ENCODE peak calls at places on chromosomes 3 and 15, in four cellular contexts. Q is astrocyte of the spinal cord, U is bronchial epithelial cell, C is glutamatergic neuron. P is an unnamed sample.

GRCh38 chr3:138493804-138494606 is 59.6 kb downstream of the ESYT3 start:
- DNase-seq in U (peak), C (no peak), Q (peak), P (peak)

GRCh38 chr3:42683875-42684593 is 1.3 kb upstream of the KLHL40 start:
- DNase-seq in C (no peak), Q (peak), U (peak), P (peak)

GRCh38 chr15:35194296-35194695 is 109.2 kb upstream of the NANOGP8 start:
- DNase-seq in U (peak), Q (peak), C (no peak), P (no peak)

GRCh38 chr15:35107561-35107960 is 22.5 kb upstream of the NANOGP8 start:
- DNase-seq in Q (no peak), U (no peak), C (no peak), P (no peak)

GRCh38 chr3:12875857-12876451 is 34.6 kb upstream of the RPL32 start:
- DNase-seq in Q (no peak), U (no peak), C (peak), P (no peak)

GRCh38 chr15:71651750-71652186 is 158.6 kb upstream of the NR2E3 start:
- DNase-seq in U (peak), C (peak), Q (peak), P (peak)

GRCh38 chr3:50296721-50297383 is 2.4 kb downstream of the HYAL3 start:
- DNase-seq in Q (no peak), U (no peak), C (no peak), P (no peak)

GRCh38 chr3:38916706-38917105 is 100.7 kb upstream of the SCN10A start:
- DNase-seq in U (peak), Q (peak), C (no peak), P (no peak)

GRCh38 chr3:43784640-43785011 is 93.9 kb downstream of the ABHD5 start:
- DNase-seq in Q (no peak), C (no peak), U (no peak), P (no peak)

GRCh38 chr3:42515976-42516375 is 13.5 kb downstream of the VIPR1 start:
- DNase-seq in U (no peak), C (no peak), Q (no peak), P (no peak)

GRCh38 chr15:61051570-61052031 is 177.5 kb downstream of the RORA start:
- DNase-seq in U (peak), Q (peak), C (no peak), P (peak)

GRCh38 chr3:13070622-13071021 is 2.6 kb downstream of the IQSEC1 start:
- DNase-seq in C (no peak), U (no peak), Q (no peak), P (no peak)

GRCh38 chr3:129445472-129445871 is 5.4 kb downstream of the IFT122 start:
- DNase-seq in U (no peak), Q (no peak), C (no peak), P (no peak)

GRCh38 chr3:38730281-38730680 is 80.8 kb upstream of the SCN5A start:
- DNase-seq in U (peak), C (no peak), Q (peak), P (peak)

GRCh38 chr3:197394464-197395321 is 96.3 kb upstream of the DLG1 start:
- DNase-seq in C (no peak), U (peak), Q (peak), P (peak)

GRCh38 chr3:171876651-171877272 is 33.6 kb downstream of the TMEM212 start:
- DNase-seq in Q (peak), U (peak), C (no peak), P (peak)

GRCh38 chr3:134886991-134887390 is 91.9 kb downstream of the EPHB1 start:
- DNase-seq in U (no peak), C (no peak), Q (no peak), P (no peak)

GRCh38 chr3:134883697-134884385 is 88.8 kb downstream of the EPHB1 start:
- DNase-seq in C (no peak), Q (no peak), U (peak), P (no peak)

GRCh38 chr3:134880431-134880830 is 85.4 kb downstream of the EPHB1 start:
- DNase-seq in C (no peak), Q (no peak), U (no peak), P (no peak)

GRCh38 chr3:134881305-134881704 is 86.2 kb downstream of the EPHB1 start:
- DNase-seq in U (no peak), Q (no peak), C (no peak), P (no peak)

DNA sequence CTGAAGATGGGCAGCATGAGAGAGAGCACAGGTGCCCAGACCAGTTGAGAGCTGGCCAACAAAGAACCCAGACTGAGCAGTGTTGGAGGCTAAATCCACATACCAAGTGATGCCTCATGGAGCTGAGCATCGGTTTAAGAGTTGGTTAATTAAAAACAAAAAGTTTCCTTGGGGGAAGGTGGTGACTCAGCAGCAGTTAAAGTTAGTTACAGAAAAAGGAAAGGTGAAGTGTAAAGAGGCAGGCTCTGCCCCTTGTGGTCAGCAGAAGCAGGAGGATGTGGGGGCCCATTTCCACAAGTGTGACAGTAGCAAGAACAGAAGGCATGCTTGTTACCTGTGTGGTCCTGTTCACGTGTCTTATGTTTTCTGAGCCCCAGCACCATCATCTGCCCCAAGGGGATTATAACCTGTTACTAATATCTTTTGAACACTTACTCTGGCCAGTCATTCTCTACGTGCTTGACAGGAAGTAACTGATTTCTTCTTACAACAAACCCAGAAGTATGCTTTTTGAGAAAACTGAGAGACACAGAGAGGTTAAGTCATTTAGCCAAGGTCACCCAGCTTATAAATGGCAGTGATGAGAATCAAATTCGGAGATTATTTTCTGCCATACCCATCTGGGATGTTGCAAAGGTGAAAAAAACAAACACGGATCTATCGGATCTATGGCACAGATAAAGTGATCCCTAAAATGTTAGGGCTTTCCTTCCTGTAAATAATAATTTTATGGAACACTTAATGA is 91.0 kb downstream of the EPHB1 start:
- DNase-seq in C (no peak), Q (peak), U (peak), P (no peak)
- TF ChIP-seq CTCF in C (peak), Q (no peak), U (no peak), P (no peak)

GRCh38 chr3:10693457-10693856 is 122.6 kb upstream of the SLC6A11 start:
- DNase-seq in U (peak), C (no peak), Q (no peak), P (peak)
- TF ChIP-seq CTCF in U (no peak), C (no peak), Q (peak), P (no peak)

GRCh38 chr3:155753038-155753647 is 8.3 kb upstream of the PLCH1 start:
- DNase-seq in C (no peak), Q (peak), U (peak), P (peak)
- TF ChIP-seq CTCF in C (no peak), Q (peak), U (peak), P (peak)

GRCh38 chr15:98855067-98855814 is 152.4 kb downstream of the PGPEP1L start:
- DNase-seq in Q (no peak), C (no peak), U (no peak), P (no peak)
- TF ChIP-seq CTCF in Q (no peak), C (no peak), U (peak), P (no peak)

GRCh38 chr3:53887446-53887845 is 4.2 kb downstream of the SELENOK start:
- DNase-seq in U (no peak), Q (no peak), C (no peak), P (no peak)

GRCh38 chr3:53888229-53888628 is 3.4 kb downstream of the SELENOK start:
- DNase-seq in C (no peak), U (no peak), Q (no peak), P (no peak)

GRCh38 chr3:53890726-53891499 is 746 bp downstream of the SELENOK start:
- DNase-seq in Q (peak), U (peak), C (no peak), P (peak)

DNA sequence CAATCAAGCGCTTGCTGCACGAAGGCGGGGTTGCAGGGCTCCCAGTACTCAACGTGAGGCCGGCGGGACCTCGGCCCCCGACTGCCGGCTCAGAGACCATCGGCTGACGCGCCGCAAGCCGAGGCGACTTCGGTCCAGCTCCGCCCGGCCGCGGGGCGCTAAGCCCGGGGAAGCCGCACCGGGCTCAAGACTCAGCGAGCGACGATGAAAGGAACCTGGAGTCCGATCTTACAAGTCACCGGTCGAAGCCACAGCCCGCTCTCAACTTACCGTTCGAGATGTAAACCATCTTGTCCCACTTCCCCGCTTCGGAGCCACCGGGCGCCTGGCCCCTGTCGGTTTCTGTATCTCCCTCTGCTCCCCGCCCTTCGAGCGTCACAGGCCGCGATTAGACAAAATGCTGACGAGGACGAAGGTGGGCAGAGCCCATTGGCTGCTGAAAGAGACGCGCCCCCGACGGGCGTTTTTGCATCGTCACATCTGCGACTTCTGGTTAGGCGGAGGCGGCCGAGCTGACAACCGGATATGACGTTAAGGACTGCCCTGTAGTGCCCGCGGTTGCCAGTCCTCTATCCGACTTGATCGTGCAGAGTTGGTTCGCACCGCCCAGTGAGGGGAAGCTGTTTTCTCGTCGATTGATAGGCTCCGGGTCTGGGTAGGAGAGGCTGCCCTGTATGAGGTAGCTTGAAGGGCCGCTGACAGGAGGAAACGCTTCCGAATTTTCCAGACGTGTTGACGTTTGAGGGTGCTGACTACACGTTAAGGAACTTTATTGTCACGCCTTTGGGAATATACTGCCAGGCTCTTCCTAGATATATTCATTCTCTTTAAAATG is at the start of gene SELENOK:
- DNase-seq in Q (peak), C (peak), U (peak), P (peak)
- TF ChIP-seq CTCF in Q (no peak), C (no peak), U (no peak), P (no peak)

GRCh38 chr3:132838477-132838876 is 116.3 kb upstream of the NPHP3 start:
- DNase-seq in C (no peak), Q (no peak), U (no peak), P (no peak)

GRCh38 chr3:132843851-132844565 is 121.8 kb upstream of the NPHP3 start:
- DNase-seq in C (no peak), Q (no peak), U (no peak), P (no peak)

GRCh38 chr3:132840201-132840700 is 118.0 kb upstream of the NPHP3 start:
- DNase-seq in Q (no peak), U (no peak), C (no peak), P (no peak)

GRCh38 chr3:132837615-132838014 is 115.4 kb upstream of the NPHP3 start:
- DNase-seq in C (no peak), U (no peak), Q (no peak), P (no peak)

GRCh38 chr3:132843349-132843748 is 121.1 kb upstream of the NPHP3 start:
- DNase-seq in Q (no peak), C (no peak), U (no peak), P (no peak)
- TF ChIP-seq CTCF in Q (no peak), C (no peak), U (no peak), P (no peak)

GRCh38 chr3:120648290-120648689 is 33.7 kb downstream of the HGD start:
- DNase-seq in C (no peak), Q (no peak), U (no peak), P (no peak)

GRCh38 chr3:120649735-120650705 is 32.0 kb downstream of the HGD start:
- DNase-seq in Q (no peak), C (no peak), U (no peak), P (no peak)

GRCh38 chr3:120652281-120652680 is 29.8 kb downstream of the HGD start:
- DNase-seq in Q (no peak), U (no peak), C (peak), P (no peak)

DNA sequence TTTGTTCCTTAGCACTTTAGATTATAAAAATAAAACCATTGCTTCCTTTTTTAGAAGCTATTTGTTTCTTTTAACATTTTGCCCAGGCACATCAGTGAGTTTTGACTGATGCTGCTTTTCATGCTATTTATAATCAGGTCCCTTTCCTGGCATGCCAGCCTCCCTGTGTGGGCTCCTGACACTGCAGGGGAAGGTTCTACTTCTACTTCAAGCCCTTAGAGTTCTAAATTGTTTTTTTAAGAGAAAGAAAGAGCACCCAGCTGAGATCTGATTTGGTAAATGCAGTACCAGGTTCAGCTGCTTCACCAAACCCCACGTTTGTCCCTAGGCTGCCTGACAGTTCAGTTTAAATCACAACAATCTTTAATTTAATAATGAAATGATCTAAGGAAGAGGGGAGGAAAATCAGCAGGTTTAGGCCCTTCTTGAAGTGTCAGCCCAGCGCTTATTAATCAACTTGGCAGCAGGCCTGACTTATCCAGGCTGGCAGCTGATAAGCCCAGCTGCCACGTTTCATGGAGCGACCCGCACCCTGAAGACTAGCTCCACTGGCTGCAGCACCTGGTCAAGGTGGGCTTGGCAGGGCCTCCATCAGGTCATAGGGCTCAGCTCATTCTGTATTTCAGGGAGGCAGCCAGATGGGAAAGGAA is 29.0 kb downstream of the HGD start:
- DNase-seq in Q (no peak), U (no peak), C (no peak), P (no peak)
- TF ChIP-seq CTCF in Q (no peak), U (no peak), C (no peak), P (no peak)

GRCh38 chr3:166902374-166902773 is 477.7 kb downstream of the ZBBX start:
- DNase-seq in Q (peak), U (peak), C (no peak), P (no peak)
- TF ChIP-seq CTCF in Q (peak), U (no peak), C (no peak), P (peak)

P was measured in MCF 10A.